ENCODE peak calls at places on chromosomes 6 and 20, in four cellular contexts. B is right lobe of liver, P is fibroblast of pulmonary artery, Z is WERI-Rb-1. X is an unnamed sample.

GRCh38 chr20:47950103-47950502 is 164.8 kb upstream of the SULF2 start:
- DNase-seq in B (no peak), P (peak), Z (no peak), X (no peak)

GRCh38 chr20:53079483-53079810 is 107.3 kb downstream of the TSHZ2 start:
- DNase-seq in B (no peak), P (no peak), Z (no peak), X (no peak)

GRCh38 chr6:148177589-148178233 is 164.9 kb upstream of the SASH1 start:
- DNase-seq in B (peak), P (peak), Z (peak), X (peak)

GRCh38 chr20:1060985-1061384 is 57.4 kb upstream of the PSMF1 start:
- DNase-seq in B (no peak), P (no peak), Z (no peak), X (no peak)

GRCh38 chr6:32140420-32141046 is 10.4 kb upstream of the FKBPL start:
- DNase-seq in B (no peak), P (no peak), Z (no peak), X (no peak)

GRCh38 chr6:84280030-84280429 is 52.6 kb upstream of the CEP162 start:
- DNase-seq in B (no peak), P (no peak), Z (no peak), X (no peak)

GRCh38 chr6:22149081-22149480 is 147.8 kb downstream of the PRL start:
- DNase-seq in B (no peak), P (no peak), Z (no peak), X (no peak)

GRCh38 chr6:19837511-19838441 is 606 bp downstream of the ID4 start:
- DNase-seq in B (peak), P (peak), Z (peak), X (peak)

GRCh38 chr20:61662946-61663460 is 402.7 kb downstream of the TAF4 start:
- DNase-seq in B (peak), P (no peak), Z (no peak), X (no peak)

GRCh38 chr20:16472045-16472872 is 101.0 kb downstream of the KIF16B start:
- DNase-seq in B (no peak), P (peak), Z (no peak), X (no peak)

GRCh38 chr6:41707565-41708200 is 27.7 kb downstream of the TFEB start:
- DNase-seq in B (peak), P (no peak), Z (no peak), X (no peak)

GRCh38 chr6:34973547-34974248 is 84.6 kb downstream of the ANKS1A start:
- DNase-seq in B (no peak), P (peak), Z (no peak), X (no peak)

GRCh38 chr20:45098096-45098773 is 2.7 kb downstream of the KCNS1 start:
- DNase-seq in B (peak), P (peak), Z (peak), X (no peak)
- H3K4me3 ChIP-seq in B (no peak), P (peak), Z (no peak), X (no peak)

GRCh38 chr20:37969949-37970855 is 63.1 kb downstream of the TTI1 start:
- DNase-seq in B (no peak), P (no peak), Z (no peak), X (no peak)
- TF ChIP-seq CTCF in B (no peak), P (no peak), Z (no peak), X (no peak)

DNA sequence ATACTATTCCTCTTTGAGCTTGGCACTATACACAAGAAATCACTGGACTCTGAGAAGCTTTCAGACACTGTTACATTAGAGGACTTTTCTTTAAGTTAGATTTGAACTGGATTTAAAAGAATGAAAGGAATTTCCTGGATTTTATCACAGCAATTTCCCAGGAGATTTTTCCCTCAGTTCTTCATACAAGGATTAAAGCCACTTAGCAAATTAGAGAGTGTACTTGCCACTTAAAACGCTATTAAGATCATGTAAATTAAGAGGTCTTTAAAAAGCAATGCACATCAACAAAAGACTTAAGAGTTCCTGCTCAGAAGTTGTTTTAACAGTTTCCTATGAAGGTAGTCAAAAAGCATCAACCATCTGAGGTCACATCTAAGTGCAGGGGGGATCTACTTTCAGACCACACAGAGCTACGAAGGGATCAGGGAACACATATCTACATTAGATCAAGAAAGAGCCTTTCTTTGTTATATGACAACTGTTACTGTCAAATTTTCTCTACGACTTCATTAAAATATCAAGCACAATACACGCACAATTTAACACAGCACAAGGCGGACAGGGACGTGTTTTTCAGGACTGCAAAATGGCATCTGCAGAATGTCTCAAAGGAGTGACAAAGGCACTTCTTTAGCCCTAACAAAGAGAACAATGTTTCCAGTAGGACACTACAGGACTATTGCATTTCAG is 65.8 kb downstream of the EPB41L2 start:
- DNase-seq in B (no peak), P (peak), Z (no peak), X (no peak)
- H3K4me3 ChIP-seq in B (no peak), P (no peak), Z (no peak), X (no peak)

GRCh38 chr20:63754008-63754407 is 14.4 kb downstream of the SLC2A4RG start:
- DNase-seq in B (no peak), P (no peak), Z (no peak), X (no peak)

GRCh38 chr20:63750807-63751470 is 11.4 kb downstream of the SLC2A4RG start:
- DNase-seq in B (peak), P (no peak), Z (no peak), X (no peak)

GRCh38 chr20:63751471-63752271 is 12.1 kb downstream of the SLC2A4RG start:
- DNase-seq in B (peak), P (no peak), Z (no peak), X (no peak)

GRCh38 chr20:63753381-63753780 is 13.8 kb downstream of the SLC2A4RG start:
- DNase-seq in B (no peak), P (no peak), Z (no peak), X (no peak)

GRCh38 chr20:63752411-63753101 is 13.0 kb downstream of the SLC2A4RG start:
- DNase-seq in B (peak), P (no peak), Z (no peak), X (no peak)
- TF ChIP-seq CTCF in B (no peak), P (no peak), Z (no peak), X (no peak)

GRCh38 chr6:48766349-48766748 is 655.4 kb upstream of the PTCHD4 start:
- DNase-seq in B (no peak), P (peak), Z (no peak), X (no peak)

GRCh38 chr6:48765352-48765961 is 654.5 kb upstream of the PTCHD4 start:
- DNase-seq in B (no peak), P (peak), Z (peak), X (no peak)

GRCh38 chr6:48764261-48764660 is 653.3 kb upstream of the PTCHD4 start:
- DNase-seq in B (no peak), P (peak), Z (no peak), X (no peak)
- H3K4me3 ChIP-seq in B (no peak), P (no peak), Z (no peak), X (no peak)